ENCODE peak calls at places on chromosomes 5 and 9, in five cellular contexts. One of them, this sample, is unnamed.

GRCh38 chr9:4490705-4491620 is 695 bp downstream of the SLC1A1 start:
- DNase-seq in central memory CD4-positive, alpha-beta T cell: no peak
- DNase-seq in Calu3: no peak
- DNase-seq in breast epithelium: no peak
- DNase-seq in LoVo: no peak
- DNase-seq in this sample: peak; percentile 7

GRCh38 chr9:99966720-99967119 is 60.3 kb downstream of the STX17 start:
- DNase-seq in central memory CD4-positive, alpha-beta T cell: no peak
- DNase-seq in Calu3: peak; percentile 27
- DNase-seq in breast epithelium: no peak
- DNase-seq in LoVo: peak; percentile 58
- DNase-seq in this sample: no peak

GRCh38 chr9:36532353-36532752 is 40.3 kb upstream of the MELK start:
- DNase-seq in central memory CD4-positive, alpha-beta T cell: no peak
- DNase-seq in Calu3: no peak
- DNase-seq in breast epithelium: no peak
- DNase-seq in LoVo: no peak
- DNase-seq in this sample: no peak

GRCh38 chr5:133106343-133106742 is 54.5 kb downstream of the HSPA4 start:
- DNase-seq in central memory CD4-positive, alpha-beta T cell: no peak
- DNase-seq in Calu3: no peak
- DNase-seq in breast epithelium: no peak
- DNase-seq in LoVo: no peak
- DNase-seq in this sample: no peak

GRCh38 chr9:124110307-124110915 is 98.8 kb downstream of the LHX2 start:
- DNase-seq in central memory CD4-positive, alpha-beta T cell: peak; percentile 18
- DNase-seq in Calu3: peak; percentile 63
- DNase-seq in breast epithelium: peak; percentile 61
- DNase-seq in LoVo: peak; percentile 70
- DNase-seq in this sample: peak; percentile 35

GRCh38 chr5:125390316-125390715 is 643.9 kb upstream of the ZNF608 start:
- DNase-seq in central memory CD4-positive, alpha-beta T cell: no peak
- DNase-seq in Calu3: no peak
- DNase-seq in breast epithelium: no peak
- DNase-seq in LoVo: no peak
- DNase-seq in this sample: no peak

GRCh38 chr9:127742435-127743088 is 7.5 kb upstream of the TOR2A start:
- DNase-seq in central memory CD4-positive, alpha-beta T cell: no peak
- DNase-seq in Calu3: peak; percentile 33
- DNase-seq in breast epithelium: no peak
- DNase-seq in LoVo: no peak
- DNase-seq in this sample: no peak

GRCh38 chr5:81767938-81768337 is 17.0 kb upstream of the SSBP2 start:
- DNase-seq in central memory CD4-positive, alpha-beta T cell: no peak
- DNase-seq in Calu3: no peak
- DNase-seq in breast epithelium: no peak
- DNase-seq in LoVo: no peak
- DNase-seq in this sample: no peak